ENCODE peak calls at places on chromosomes 3 and 15, in eight cellular contexts. J is activated CD4-positive, alpha-beta T cell treated with anti-CD3 and anti-CD28 coated beads, Interleukin-2, amount 10 ng/mL, durations not matched to agents 7 days and 5 days; D is left ventricle myocardium inferior; G is esophagus squamous epithelium; T is right cardiac atrium; V is endothelial cell of umbilical vein; I is upper lobe of left lung; S is NCI-H226. Y is an unnamed sample.
A peak's percentile ranks its signal among the peaks of the same experiment; 100 is the strongest.

GRCh38 chr3:71847794-71848193 is 62.8 kb upstream of the PROK2 start:
- DNase-seq in V (no peak), J (no peak), T (no peak), S (no peak), G (no peak), D (no peak), I (no peak), Y (no peak)

GRCh38 chr3:46627078-46627477 is 14.8 kb downstream of the FAM240A start:
- DNase-seq in J (no peak), D (no peak), T (no peak), S (no peak), G (no peak), I (no peak), V (no peak), Y (no peak)

GRCh38 chr3:28125342-28125741 is 116.1 kb upstream of the CMC1 start:
- DNase-seq in D (no peak), S (no peak), T (no peak), I (no peak), G (no peak), J (no peak), V (no peak), Y (no peak)

GRCh38 chr3:183873986-183874385 is 10.7 kb downstream of the PARL start:
- DNase-seq in V (no peak), D (no peak), I (no peak), J (no peak), S (no peak), G (no peak), T (no peak), Y (no peak)

GRCh38 chr3:197398301-197398878 is 100.0 kb upstream of the DLG1 start:
- DNase-seq in J (no peak), G (no peak), S (no peak), V (no peak), D (no peak), T (no peak), I (no peak), Y (no peak)

GRCh38 chr15:44468713-44469385 is 41.4 kb downstream of the CTDSPL2 start:
- DNase-seq in S (peak; percentile 52), T (no peak), J (no peak), I (no peak), G (no peak), D (no peak), V (peak; percentile 29), Y (peak; percentile 65)

GRCh38 chr15:86892774-86893449 is 813.2 kb downstream of the AGBL1 start:
- DNase-seq in S (peak; percentile 67), D (no peak), I (peak; percentile 40), V (no peak), G (no peak), J (no peak), T (no peak), Y (peak; percentile 97)

GRCh38 chr15:94387442-94387841 is 156.1 kb downstream of the MCTP2 start:
- DNase-seq in J (no peak), T (no peak), S (no peak), V (no peak), D (no peak), G (no peak), I (no peak), Y (no peak)

GRCh38 chr15:43821505-43821904 is 3.0 kb downstream of the MFAP1 start:
- DNase-seq in D (no peak), S (no peak), I (no peak), V (no peak), T (no peak), G (no peak), J (no peak), Y (no peak)

Y was measured in fibroblast of lung.